ENCODE peak calls at places on chromosomes 1 and 21, in four cellular contexts. N, V, Q and T are unnamed samples.

GRCh38 chr1:154716614-154717372 is 108.8 kb upstream of the ADAR start:
- DNase-seq in N (no peak), V (no peak), Q (no peak), T (no peak)

GRCh38 chr1:241610056-241610815 is 29.9 kb downstream of the CHML start:
- DNase-seq in N (no peak), V (no peak), Q (no peak), T (no peak)

GRCh38 chr1:203557958-203558760 is 64.2 kb downstream of the OPTC start:
- DNase-seq in N (peak; percentile 49), V (no peak), Q (no peak), T (no peak)

GRCh38 chr1:100607628-100608240 is 69.8 kb downstream of the GPR88 start:
- DNase-seq in N (no peak), V (no peak), Q (no peak), T (no peak)

GRCh38 chr1:92217721-92218120 is at the start of gene C1orf146:
- DNase-seq in N (no peak), V (no peak), Q (no peak), T (no peak)

GRCh38 chr1:224519874-224520273 is 85.3 kb upstream of the WDR26 start:
- DNase-seq in N (no peak), V (no peak), Q (no peak), T (no peak)

GRCh38 chr1:225532240-225532944 is 104.6 kb upstream of the LBR start:
- DNase-seq in N (no peak), V (no peak), Q (no peak), T (no peak)

GRCh38 chr21:43287111-43287973 is 118.5 kb downstream of the CRYAA start:
- DNase-seq in N (peak; percentile 6), V (peak; percentile 49), Q (no peak), T (no peak)

GRCh38 chr21:32413697-32414578 is 1.4 kb downstream of the EVA1C start:
- DNase-seq in N (no peak), V (peak; percentile 80), Q (no peak), T (no peak)

GRCh38 chr21:26007911-26008579 is 162.5 kb downstream of the APP start:
- DNase-seq in N (no peak), V (no peak), Q (no peak), T (no peak)

GRCh38 chr1:36839485-36839884 is 194.8 kb downstream of the GRIK3 start:
- DNase-seq in N (no peak), V (no peak), Q (no peak), T (no peak)

GRCh38 chr1:117633068-117633345 is 27.2 kb downstream of the TENT5C start:
- DNase-seq in N (no peak), V (no peak), Q (no peak), T (no peak)

GRCh38 chr1:145757420-145757819 is 38.1 kb downstream of the CD160 start:
- DNase-seq in N (no peak), V (no peak), Q (no peak), T (no peak)

GRCh38 chr1:183290628-183291027 is 104.6 kb downstream of the LAMC2 start:
- DNase-seq in N (no peak), V (no peak), Q (no peak), T (no peak)

GRCh38 chr1:223770621-223771315 is 58.4 kb downstream of the CAPN2 start:
- DNase-seq in N (no peak), V (no peak), Q (no peak), T (no peak)

GRCh38 chr1:201678264-201679101 is 139.6 kb downstream of the NAV1 start:
- DNase-seq in N (no peak), V (no peak), Q (no peak), T (no peak)

GRCh38 chr21:42681296-42682206 is 28.1 kb downstream of the PDE9A start:
- DNase-seq in N (no peak), V (no peak), Q (no peak), T (no peak)

GRCh38 chr1:180042994-180043622 is 88.5 kb downstream of the CEP350 start:
- DNase-seq in N (no peak), V (no peak), Q (no peak), T (no peak)

GRCh38 chr1:187491082-187491720 is 662.5 kb downstream of the PLA2G4A start:
- DNase-seq in N (no peak), V (no peak), Q (no peak), T (no peak)

GRCh38 chr1:13965770-13966398 is 265.9 kb downstream of the PRDM2 start:
- DNase-seq in N (peak; percentile 84), V (no peak), Q (no peak), T (no peak)

GRCh38 chr1:165885305-165885694 is 57.9 kb downstream of the UCK2 start:
- DNase-seq in N (no peak), V (no peak), Q (no peak), T (no peak)

GRCh38 chr1:224502459-224503160 is 68.0 kb upstream of the WDR26 start:
- DNase-seq in N (peak; percentile 47), V (no peak), Q (no peak), T (no peak)

GRCh38 chr1:11691302-11691914 is at the start of gene DRAXIN:
- DNase-seq in N (no peak), V (no peak), Q (no peak), T (no peak)

GRCh38 chr1:205604825-205605544 is 26.8 kb downstream of the ELK4 start:
- DNase-seq in N (no peak), V (no peak), Q (no peak), T (no peak)

GRCh38 chr1:18927654-18928272 is 25.4 kb upstream of the ALDH4A1 start:
- DNase-seq in N (no peak), V (no peak), Q (peak; percentile 59), T (peak; percentile 81)

GRCh38 chr1:218501073-218501612 is 156.0 kb downstream of the TGFB2 start:
- DNase-seq in N (no peak), V (no peak), Q (no peak), T (no peak)

GRCh38 chr1:7252411-7253117 is 467.3 kb downstream of the CAMTA1 start:
- DNase-seq in N (no peak), V (no peak), Q (no peak), T (no peak)

GRCh38 chr1:165296205-165296604 is 60.3 kb downstream of the LMX1A start:
- DNase-seq in N (no peak), V (no peak), Q (no peak), T (no peak)

GRCh38 chr1:112686417-112686816 is 12.0 kb downstream of the MOV10 start:
- DNase-seq in N (no peak), V (no peak), Q (no peak), T (no peak)

GRCh38 chr1:153288634-153289275 is 24.0 kb downstream of the PGLYRP3 start:
- DNase-seq in N (no peak), V (no peak), Q (no peak), T (no peak)

GRCh38 chr1:179990847-179991246 is 36.2 kb downstream of the CEP350 start:
- DNase-seq in N (no peak), V (no peak), Q (no peak), T (no peak)

GRCh38 chr1:9230869-9231533 is 3.6 kb upstream of the H6PD start:
- DNase-seq in N (no peak), V (no peak), Q (no peak), T (no peak)

DNA sequence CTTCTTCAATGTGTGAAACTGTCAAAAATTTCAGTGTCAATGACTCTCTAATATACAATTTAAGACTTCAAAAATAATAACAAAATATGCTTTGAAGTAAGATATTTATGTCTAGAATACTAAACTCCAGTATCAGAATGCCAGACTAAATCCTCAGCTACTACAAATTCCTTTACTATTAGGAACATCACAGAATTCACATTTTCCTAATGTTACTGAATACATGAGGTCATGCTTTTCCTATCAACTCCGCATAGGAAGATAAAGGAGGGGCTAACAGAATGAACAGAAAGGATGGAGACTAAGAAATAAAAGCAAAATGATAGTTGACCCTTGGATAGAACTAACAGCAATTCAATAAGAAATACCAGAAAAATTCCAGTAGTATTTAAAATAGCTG is 292.7 kb downstream of the SDCCAG8 start:
- DNase-seq in N (no peak), V (no peak), Q (no peak), T (no peak)
- H3K4me1 ChIP-seq in N (no peaks in the 10 kb centered on the region), V (no peaks in the 10 kb centered on the region), Q (no peaks in the 10 kb centered on the region), T (no peaks in the 10 kb centered on the region)

GRCh38 chr1:15965228-15965767 is 10.6 kb downstream of the ZBTB17 start:
- DNase-seq in N (no peak), V (no peak), Q (no peak), T (peak; percentile 54)

GRCh38 chr1:15962671-15963362 is 13.1 kb downstream of the ZBTB17 start:
- DNase-seq in N (no peak), V (no peak), Q (no peak), T (no peak)

GRCh38 chr1:15963968-15964648 is 11.8 kb downstream of the ZBTB17 start:
- DNase-seq in N (no peak), V (no peak), Q (no peak), T (peak; percentile 55)

GRCh38 chr1:15962176-15962575 is 13.7 kb downstream of the ZBTB17 start:
- DNase-seq in N (no peak), V (no peak), Q (no peak), T (no peak)

GRCh38 chr1:15963363-15963967 is 12.4 kb downstream of the ZBTB17 start:
- DNase-seq in N (no peak), V (no peak), Q (no peak), T (no peak)
- H3K4me3 ChIP-seq in N (no peak overlapping the region), V (no peak overlapping the region), Q (no peak overlapping the region), T (peak overlapping the region; percentile 39)

DNA sequence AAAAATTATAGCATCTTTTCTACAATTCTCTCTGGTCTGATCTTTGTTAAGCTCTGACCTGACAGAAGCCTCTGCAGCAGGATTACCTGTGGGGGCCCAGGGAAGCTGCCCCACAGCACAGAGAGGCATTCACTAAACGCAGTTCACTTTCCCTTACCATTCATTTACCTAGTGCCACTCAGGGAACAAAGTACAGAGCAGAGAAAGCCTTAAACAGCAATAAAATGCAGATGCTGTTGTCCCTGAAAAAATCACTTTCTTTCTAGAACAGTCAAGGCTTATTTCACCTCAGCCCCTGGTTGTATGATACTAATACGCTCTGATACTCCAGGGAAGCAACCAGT is 54.0 kb upstream of the CNN3 start:
- DNase-seq in N (no peak), V (no peak), Q (no peak), T (no peak)
- H3K4me1 ChIP-seq in N (no peaks in the 10 kb centered on the region), V (peaks cover 7% of the 10 kb centered on the region), Q (no peaks in the 10 kb centered on the region), T (no peaks in the 10 kb centered on the region)

GRCh38 chr1:54329337-54329954 is 76.7 kb downstream of the SSBP3 start:
- DNase-seq in N (no peak), V (no peak), Q (no peak), T (no peak)

GRCh38 chr1:54325705-54326461 is 80.3 kb downstream of the SSBP3 start:
- DNase-seq in N (no peak), V (no peak), Q (no peak), T (no peak)

GRCh38 chr1:54326577-54327385 is 79.4 kb downstream of the SSBP3 start:
- DNase-seq in N (no peak), V (no peak), Q (no peak), T (no peak)

GRCh38 chr1:54328117-54328636 is 78.0 kb downstream of the SSBP3 start:
- DNase-seq in N (no peak), V (no peak), Q (no peak), T (no peak)

DNA sequence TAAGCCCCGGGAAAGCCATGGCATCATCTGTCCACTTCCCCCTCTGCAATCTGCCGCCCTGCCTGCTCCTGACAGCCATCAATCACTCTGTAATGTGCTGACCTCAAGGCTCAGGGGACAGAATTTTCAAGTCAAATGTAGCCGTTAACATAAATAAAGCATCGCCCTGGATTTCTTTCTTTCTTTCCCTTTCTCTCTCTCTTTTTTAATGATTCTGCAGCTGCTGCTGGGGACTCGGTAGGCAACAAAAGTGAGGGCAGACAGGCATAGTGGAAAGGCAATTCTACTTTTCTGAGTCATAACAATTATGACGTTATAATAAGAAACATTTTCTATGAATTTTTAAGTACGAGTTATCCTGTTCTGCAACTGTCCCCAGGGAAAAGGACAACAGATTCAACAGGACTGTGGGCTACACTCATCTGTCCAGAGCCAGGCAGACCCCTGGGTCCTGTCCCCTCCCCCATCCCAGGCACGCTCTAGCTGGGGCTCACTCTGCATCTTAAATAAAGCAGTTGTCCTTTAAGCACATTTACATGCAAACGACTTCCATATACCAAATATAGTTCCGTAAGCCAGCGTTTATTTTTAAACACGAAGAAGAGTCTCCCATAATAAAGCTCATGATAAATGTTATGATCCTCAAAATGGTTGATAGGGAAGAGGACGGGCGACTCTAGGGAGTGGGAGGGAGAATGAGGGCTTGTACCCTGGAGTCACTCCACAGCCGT is 78.6 kb downstream of the SSBP3 start:
- DNase-seq in N (no peak), V (no peak), Q (no peak), T (no peak)
- H3K4me3 ChIP-seq in N (no peak overlapping the region), V (no peak overlapping the region), Q (no peak overlapping the region), T (no peak overlapping the region)